ENCODE peak calls at places on chromosomes 6 and 20, in four cellular contexts. S, H, P and I are unnamed samples.

GRCh38 chr20:48846516-48847492 is 19.0 kb upstream of the PREX1 start:
- DNase-seq in S (no peak), H (no peak), P (peak), I (no peak)

GRCh38 chr6:113564401-113565161 is 292.6 kb upstream of the MARCKS start:
- DNase-seq in S (no peak), H (no peak), P (peak), I (peak)

GRCh38 chr6:133248241-133249001 is 7.3 kb downstream of the EYA4 start:
- DNase-seq in S (no peak), H (no peak), P (no peak), I (no peak)

GRCh38 chr6:78525961-78526360 is 341.4 kb upstream of the IRAK1BP1 start:
- DNase-seq in S (no peak), H (no peak), P (no peak), I (no peak)

GRCh38 chr20:37515876-37516275 is 5.2 kb upstream of the NNAT start:
- DNase-seq in S (no peak), H (no peak), P (no peak), I (no peak)

GRCh38 chr20:62982124-62983075 is 24.4 kb downstream of the BHLHE23 start:
- DNase-seq in S (no peak), H (no peak), P (no peak), I (no peak)

GRCh38 chr6:28769626-28770402 is 154.0 kb downstream of the TRIM27 start:
- DNase-seq in S (no peak), H (no peak), P (no peak), I (no peak)

GRCh38 chr6:73234732-73235131 is 9.4 kb upstream of the KHDC1L start:
- DNase-seq in S (no peak), H (no peak), P (no peak), I (no peak)

GRCh38 chr6:95693108-95693507 is 115.8 kb downstream of the MANEA start:
- DNase-seq in S (no peak), H (no peak), P (no peak), I (no peak)

GRCh38 chr6:91482498-91482897 is 895.6 kb upstream of the MAP3K7 start:
- DNase-seq in S (no peak), H (no peak), P (no peak), I (peak)

GRCh38 chr6:113137411-113137810 is 719.7 kb upstream of the MARCKS start:
- DNase-seq in S (no peak), H (no peak), P (no peak), I (no peak)

GRCh38 chr6:125248136-125248535 is 53.6 kb downstream of the HDDC2 start:
- DNase-seq in S (no peak), H (no peak), P (no peak), I (no peak)

GRCh38 chr6:132298344-132298949 is 102.8 kb downstream of the MOXD1 start:
- DNase-seq in S (no peak), H (no peak), P (peak), I (peak)

GRCh38 chr20:51767867-51768758 is at the start of gene ATP9A:
- DNase-seq in S (peak), H (no peak), P (peak), I (peak)

GRCh38 chr6:21384211-21384610 is 209.3 kb upstream of the SOX4 start:
- DNase-seq in S (no peak), H (no peak), P (no peak), I (no peak)

GRCh38 chr6:30612687-30613248 is 4.3 kb downstream of the PPP1R10 start:
- DNase-seq in S (no peak), H (no peak), P (no peak), I (no peak)

GRCh38 chr6:22330941-22331340 is 34.1 kb upstream of the PRL start:
- DNase-seq in S (no peak), H (no peak), P (no peak), I (no peak)

GRCh38 chr6:3884007-3884745 is 35.0 kb downstream of the FAM50B start:
- DNase-seq in S (no peak), H (no peak), P (peak), I (peak)

GRCh38 chr6:78580923-78581322 is 286.4 kb upstream of the IRAK1BP1 start:
- DNase-seq in S (no peak), H (no peak), P (no peak), I (no peak)

GRCh38 chr6:162533009-162533400 is 194.6 kb downstream of the PRKN start:
- DNase-seq in S (no peak), H (no peak), P (no peak), I (peak)

GRCh38 chr6:132405143-132405915 is 4.1 kb upstream of the MOXD1 start:
- DNase-seq in S (no peak), H (no peak), P (no peak), I (no peak)